ENCODE peak calls at places on chromosomes 13 and 19, in four cellular contexts. I is PC-3, K is HCT116, Z is GM23338. A is an unnamed sample.

GRCh38 chr19:21256722-21257121 is 72.5 kb downstream of the ZNF708 start:
- DNase-seq in I (no peak), Z (peak; percentile 91), K (peak; percentile 23), A (peak; percentile 43)

GRCh38 chr13:100508391-100508790 is 80.2 kb downstream of the GGACT start:
- DNase-seq in I (no peak), Z (no peak), K (no peak), A (no peak)

GRCh38 chr13:36919206-36919832 is 719 bp downstream of the SMAD9 start:
- DNase-seq in I (peak; percentile 8), Z (peak; percentile 76), K (no peak), A (peak; percentile 70)

GRCh38 chr13:103547914-103548313 is 481.7 kb upstream of the SLC10A2 start:
- DNase-seq in Z (no peak), I (no peak), K (no peak), A (no peak)

GRCh38 chr13:85806553-85807175 is 7.4 kb upstream of the SLITRK6 start:
- DNase-seq in Z (peak; percentile 82), K (peak; percentile 28), I (peak; percentile 72), A (peak; percentile 65)

GRCh38 chr13:50915562-50915961 is 6.0 kb downstream of the RNASEH2B start:
- DNase-seq in K (no peak), I (no peak), Z (peak; percentile 50), A (peak; percentile 75)

GRCh38 chr19:49380391-49380790 is 7.7 kb upstream of the KASH5 start:
- DNase-seq in Z (no peak), K (no peak), I (no peak), A (no peak)

GRCh38 chr13:77113496-77113895 is 86.5 kb upstream of the FBXL3 start:
- DNase-seq in Z (peak; percentile 19), I (no peak), K (no peak), A (no peak)

GRCh38 chr19:54188224-54188871 is 1.0 kb downstream of the MBOAT7 start:
- DNase-seq in K (no peak), I (peak; percentile 54), Z (peak; percentile 45), A (no peak)

GRCh38 chr13:103178986-103179695 is 112.9 kb upstream of the SLC10A2 start:
- DNase-seq in K (no peak), I (no peak), Z (no peak), A (no peak)

GRCh38 chr13:50208826-50209335 is 193.6 kb downstream of the KCNRG start:
- DNase-seq in Z (peak; percentile 54), K (no peak), I (peak; percentile 30), A (peak; percentile 45)

GRCh38 chr19:1690570-1691307 is 38.3 kb upstream of the TCF3 start:
- DNase-seq in I (peak; percentile 51), Z (peak; percentile 90), K (no peak), A (peak; percentile 75)

GRCh38 chr19:19447536-19448237 is 42.2 kb downstream of the GATAD2A start:
- DNase-seq in K (no peak), Z (no peak), I (no peak), A (no peak)

GRCh38 chr19:45613926-45614725 is 12.1 kb upstream of the GPR4 start:
- DNase-seq in I (peak; percentile 92), K (peak; percentile 84), Z (no peak), A (no peak)

GRCh38 chr13:49435992-49436391 is 7.9 kb downstream of the CAB39L start:
- DNase-seq in Z (no peak), I (no peak), K (no peak), A (no peak)

GRCh38 chr19:48745208-48745995 is 1.3 kb downstream of the IZUMO1 start:
- DNase-seq in I (peak; percentile 63), K (no peak), Z (peak; percentile 94), A (peak; percentile 77)

GRCh38 chr13:110836600-110836903 is 78.3 kb downstream of the ANKRD10 start:
- DNase-seq in Z (no peak), I (no peak), K (no peak), A (no peak)

GRCh38 chr19:18967358-18968146 is 26.5 kb upstream of the HOMER3 start:
- DNase-seq in Z (peak; percentile 17), K (no peak), I (peak; percentile 77), A (no peak)

GRCh38 chr13:52036037-52036436 is 11.5 kb downstream of the UTP14C start:
- DNase-seq in Z (no peak), I (no peak), K (no peak), A (no peak)

GRCh38 chr19:29831041-29831548 is 19.3 kb downstream of the CCNE1 start:
- DNase-seq in K (peak; percentile 76), I (peak; percentile 66), Z (no peak), A (no peak)

GRCh38 chr19:55133639-55134444 is 15.2 kb downstream of the TNNT1 start:
- DNase-seq in K (no peak), Z (no peak), I (no peak), A (peak; percentile 85)

GRCh38 chr13:51453959-51454703 is 1.3 kb upstream of the INTS6 start:
- DNase-seq in Z (peak; percentile 53), K (no peak), I (peak; percentile 9), A (peak; percentile 55)

GRCh38 chr19:49591731-49592485 is 926 bp downstream of the PRR12 start:
- DNase-seq in I (peak; percentile 57), K (no peak), Z (peak; percentile 82), A (peak; percentile 63)

GRCh38 chr19:52190679-52191293 is 934 bp downstream of the PPP2R1A start:
- DNase-seq in I (peak; percentile 30), Z (peak; percentile 58), K (no peak), A (peak; percentile 50)

GRCh38 chr19:1952635-1953034 is 11.7 kb downstream of the CSNK1G2 start:
- DNase-seq in K (no peak), Z (no peak), I (no peak), A (no peak)

GRCh38 chr13:93549326-93549855 is 322.8 kb downstream of the GPC6 start:
- DNase-seq in Z (no peak), I (no peak), K (no peak), A (no peak)

GRCh38 chr19:34184880-34185491 is 12.7 kb downstream of the LSM14A start:
- DNase-seq in K (no peak), I (no peak), Z (no peak), A (no peak)

GRCh38 chr13:91133941-91134772 is 213.3 kb upstream of the MIR17HG start:
- DNase-seq in Z (peak; percentile 74), K (peak; percentile 45), I (peak; percentile 61), A (peak; percentile 88)

GRCh38 chr13:51065372-51066090 is 45.5 kb downstream of the C13orf42 start:
- DNase-seq in K (no peak), Z (no peak), I (no peak), A (no peak)

GRCh38 chr19:5289060-5289990 is 51.3 kb downstream of the PTPRS start:
- DNase-seq in K (no peak), I (no peak), Z (no peak), A (peak; percentile 50)

GRCh38 chr13:112102243-112102642 is 35.3 kb downstream of the SOX1 start:
- DNase-seq in Z (peak; percentile 19), K (peak; percentile 7), I (peak; percentile 6), A (no peak)

GRCh38 chr19:5952193-5953033 is 25.5 kb downstream of the RANBP3 start:
- DNase-seq in Z (no peak), I (no peak), K (no peak), A (no peak)

GRCh38 chr19:35006342-35006998 is 6.3 kb downstream of the GRAMD1A start:
- DNase-seq in I (peak; percentile 93), K (no peak), Z (no peak), A (no peak)

GRCh38 chr19:55247621-55248099 is 11.2 kb downstream of the PPP6R1 start:
- DNase-seq in Z (no peak), K (no peak), I (peak; percentile 74), A (no peak)

GRCh38 chr19:51926784-51927741 is at the start of gene ZNF613:
- DNase-seq in Z (peak; percentile 99), K (peak; percentile 94), I (peak; percentile 94), A (peak; percentile 87)

GRCh38 chr19:44455100-44455499 is 6.8 kb upstream of the ZNF229 start:
- DNase-seq in K (no peak), I (no peak), Z (no peak), A (no peak)

GRCh38 chr19:37572203-37572602 is 22.4 kb downstream of the ZNF571 start:
- DNase-seq in Z (no peak), K (no peak), I (no peak), A (no peak)

DNA sequence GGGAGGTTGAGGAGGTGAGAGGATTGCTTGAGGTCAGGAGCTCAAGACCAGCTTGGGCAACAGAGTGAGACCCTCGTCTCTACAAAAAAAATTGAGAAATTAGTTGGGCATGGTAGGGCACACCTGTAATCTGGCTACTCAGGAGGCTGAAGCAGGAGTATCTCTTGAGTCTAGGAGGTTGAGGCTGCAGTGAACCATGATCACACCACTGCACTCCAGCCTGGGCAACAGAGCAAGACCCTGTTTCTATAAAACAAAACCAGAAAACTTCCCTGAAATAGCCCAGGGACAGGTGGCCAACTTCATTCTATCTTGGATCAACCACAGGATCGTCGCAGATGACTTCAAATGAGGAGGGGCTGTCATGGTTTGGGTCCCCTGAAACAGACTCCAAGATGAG is 28.7 kb downstream of the COLGALT1 start:
- DNase-seq in K (no peak), Z (no peak), I (no peak), A (no peak)
- H2AFZ ChIP-seq in K (no peak overlapping the region), Z (no peak overlapping the region), I (no peak overlapping the region), A (no peak overlapping the region)

DNA sequence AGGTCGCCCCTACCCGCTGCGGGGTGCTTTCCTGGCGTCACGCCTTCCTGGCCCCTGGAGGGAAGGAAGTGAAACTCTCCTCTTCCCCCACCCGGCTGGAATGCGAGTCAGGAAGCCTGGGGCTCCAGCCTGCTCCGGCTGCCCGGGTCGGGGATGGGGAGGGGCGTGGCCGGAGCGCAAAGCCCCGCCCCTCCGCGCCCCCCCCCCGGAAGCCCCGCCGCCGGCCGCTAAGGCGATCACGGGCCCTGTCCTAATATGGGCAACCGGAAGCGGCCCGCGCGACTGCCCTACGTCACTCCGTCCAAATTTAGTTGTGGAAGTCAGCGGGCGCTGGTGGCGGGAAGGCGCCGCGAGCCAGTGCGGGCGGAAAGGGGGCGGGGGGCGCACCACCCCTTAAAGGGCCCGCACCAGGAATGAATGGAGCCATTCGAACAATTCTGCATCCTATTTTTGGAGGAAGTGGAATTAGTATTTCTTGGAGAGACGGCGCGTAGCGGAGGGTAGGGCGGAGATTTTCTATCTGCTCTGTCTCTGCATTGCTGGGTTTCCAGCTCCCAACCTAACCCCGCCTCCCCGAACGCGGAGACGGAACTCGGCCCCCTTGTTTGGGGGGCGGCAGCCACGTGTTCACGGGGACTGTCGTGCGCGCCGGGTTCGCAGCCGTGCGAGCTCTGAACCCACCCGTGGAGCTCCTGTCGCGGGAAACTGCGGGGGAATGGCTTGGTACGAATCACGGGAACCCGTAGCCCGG is 1.6 kb downstream of the IER2 start:
- DNase-seq in Z (peak; percentile 98), K (peak; percentile 93), I (peak; percentile 99), A (peak; percentile 98)
- TF ChIP-seq CTCF in Z (peak; percentile 13), K (no peak), I (peak; percentile 7), A (no peak)

DNA sequence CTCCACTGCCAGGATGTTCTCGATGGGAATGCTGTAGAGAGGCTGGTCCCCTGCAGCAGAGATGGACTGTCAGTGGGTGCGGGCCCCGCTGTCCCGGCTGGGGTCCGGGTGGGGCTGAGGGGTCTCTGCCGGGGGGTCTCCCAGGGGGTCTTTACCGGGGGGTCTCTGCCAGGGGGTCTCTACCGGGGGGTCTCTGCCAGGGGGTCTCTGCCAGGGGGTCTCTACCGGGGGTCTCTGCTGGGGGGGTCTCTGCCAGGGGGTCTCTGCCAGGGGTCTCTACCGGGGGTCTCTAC is 25.7 kb upstream of the C13orf46 start:
- DNase-seq in Z (no peak), K (no peak), I (no peak), A (no peak)
- H3K9me2 ChIP-seq in Z (no peaks in the 10 kb centered on the region), K (no peaks in the 10 kb centered on the region), I (no peaks in the 10 kb centered on the region), A (no peaks in the 10 kb centered on the region)

GRCh38 chr13:25632166-25632888 is 260.6 kb downstream of the ATP8A2 start:
- DNase-seq in Z (peak; percentile 65), K (no peak), I (no peak), A (no peak)
- H2AFZ ChIP-seq in Z (no peak overlapping the region), K (no peak overlapping the region), I (no peak overlapping the region), A (no peak overlapping the region)